ENCODE peak calls at places on chromosomes 12 and 14, in six cellular contexts. One of them, this sample, is unnamed.

GRCh38 chr14:51972566-51972965 is 16.8 kb upstream of the RTRAF start:
- DNase-seq in adrenal gland: no peak
- DNase-seq in tibial artery: no peak
- DNase-seq in activated naive CD4-positive, alpha-beta T cell: no peak
- DNase-seq in NCI-H2227 treated with DMSO at 0.1 percent for 48 hours: no peak
- DNase-seq in psoas muscle: no peak
- DNase-seq in this sample: no peak

GRCh38 chr12:56220611-56221232 is 1.0 kb downstream of the RNF41 start:
- DNase-seq in adrenal gland: peak; percentile 34
- DNase-seq in tibial artery: no peak
- DNase-seq in activated naive CD4-positive, alpha-beta T cell: no peak
- DNase-seq in NCI-H2227 treated with DMSO at 0.1 percent for 48 hours: no peak
- DNase-seq in psoas muscle: no peak
- DNase-seq in this sample: no peak

GRCh38 chr12:96212456-96213375 is 18.5 kb downstream of the ELK3 start:
- DNase-seq in adrenal gland: no peak
- DNase-seq in tibial artery: no peak
- DNase-seq in activated naive CD4-positive, alpha-beta T cell: no peak
- DNase-seq in NCI-H2227 treated with DMSO at 0.1 percent for 48 hours: no peak
- DNase-seq in psoas muscle: no peak
- DNase-seq in this sample: peak; percentile 8

GRCh38 chr12:132249747-132250478 is 79.5 kb downstream of the GALNT9 start:
- DNase-seq in adrenal gland: no peak
- DNase-seq in tibial artery: no peak
- DNase-seq in activated naive CD4-positive, alpha-beta T cell: no peak
- DNase-seq in NCI-H2227 treated with DMSO at 0.1 percent for 48 hours: no peak
- DNase-seq in psoas muscle: no peak
- DNase-seq in this sample: no peak

GRCh38 chr14:73722581-73722980 is 8.4 kb upstream of the PNMA1 start:
- DNase-seq in adrenal gland: no peak
- DNase-seq in tibial artery: peak; percentile 60
- DNase-seq in activated naive CD4-positive, alpha-beta T cell: no peak
- DNase-seq in NCI-H2227 treated with DMSO at 0.1 percent for 48 hours: no peak
- DNase-seq in psoas muscle: no peak
- DNase-seq in this sample: no peak

GRCh38 chr12:112350593-112351592 is 31.3 kb downstream of the HECTD4 start:
- DNase-seq in adrenal gland: no peak
- DNase-seq in tibial artery: no peak
- DNase-seq in activated naive CD4-positive, alpha-beta T cell: no peak
- DNase-seq in NCI-H2227 treated with DMSO at 0.1 percent for 48 hours: no peak
- DNase-seq in psoas muscle: no peak
- DNase-seq in this sample: no peak

GRCh38 chr12:52010692-52011601 is 4.2 kb downstream of the TAMALIN start:
- DNase-seq in adrenal gland: no peak
- DNase-seq in tibial artery: no peak
- DNase-seq in activated naive CD4-positive, alpha-beta T cell: no peak
- DNase-seq in NCI-H2227 treated with DMSO at 0.1 percent for 48 hours: peak; percentile 45
- DNase-seq in psoas muscle: peak; percentile 39
- DNase-seq in this sample: no peak

GRCh38 chr12:32906407-32907165 is 10.0 kb upstream of the PKP2 start:
- DNase-seq in adrenal gland: no peak
- DNase-seq in tibial artery: no peak
- DNase-seq in activated naive CD4-positive, alpha-beta T cell: no peak
- DNase-seq in NCI-H2227 treated with DMSO at 0.1 percent for 48 hours: no peak
- DNase-seq in psoas muscle: no peak
- DNase-seq in this sample: no peak

GRCh38 chr12:51051787-51052186 is 3.7 kb downstream of the LETMD1 start:
- DNase-seq in adrenal gland: no peak
- DNase-seq in tibial artery: no peak
- DNase-seq in activated naive CD4-positive, alpha-beta T cell: no peak
- DNase-seq in NCI-H2227 treated with DMSO at 0.1 percent for 48 hours: no peak
- DNase-seq in psoas muscle: no peak
- DNase-seq in this sample: no peak